ENCODE peak calls at places on chromosomes 3 and 15, in five cellular contexts. One of them, this sample, is unnamed.

GRCh38 chr3:13822042-13822441 is 57.8 kb downstream of the WNT7A start:
- DNase-seq in NCI-H1105 treated with DMSO at 0.1 percent for 48 hours: no peak
- DNase-seq in GM18507: no peak
- DNase-seq in ovary: no peak
- DNase-seq in EL: peak; percentile 59
- DNase-seq in this sample: no peak

GRCh38 chr3:126448141-126448892 is 27.4 kb downstream of the ZXDC start:
- DNase-seq in NCI-H1105 treated with DMSO at 0.1 percent for 48 hours: no peak
- DNase-seq in GM18507: no peak
- DNase-seq in ovary: no peak
- DNase-seq in EL: no peak
- DNase-seq in this sample: no peak

GRCh38 chr15:56339594-56339993 is 25.6 kb upstream of the TEX9 start:
- DNase-seq in NCI-H1105 treated with DMSO at 0.1 percent for 48 hours: no peak
- DNase-seq in GM18507: no peak
- DNase-seq in ovary: no peak
- DNase-seq in EL: peak; percentile 14
- DNase-seq in this sample: no peak

GRCh38 chr3:129621626-129622417 is 15.3 kb upstream of the PLXND1 start:
- DNase-seq in NCI-H1105 treated with DMSO at 0.1 percent for 48 hours: no peak
- DNase-seq in GM18507: no peak
- DNase-seq in ovary: peak; percentile 32
- DNase-seq in EL: no peak
- DNase-seq in this sample: no peak

GRCh38 chr3:170760174-170760526 is 109.8 kb downstream of the RPL22L1 start:
- DNase-seq in NCI-H1105 treated with DMSO at 0.1 percent for 48 hours: no peak
- DNase-seq in GM18507: no peak
- DNase-seq in ovary: no peak
- DNase-seq in EL: peak; percentile 24
- DNase-seq in this sample: no peak

GRCh38 chr3:140091143-140091542 is 156.2 kb downstream of the CLSTN2 start:
- DNase-seq in NCI-H1105 treated with DMSO at 0.1 percent for 48 hours: no peak
- DNase-seq in GM18507: no peak
- DNase-seq in ovary: no peak
- DNase-seq in EL: no peak
- DNase-seq in this sample: no peak

GRCh38 chr3:165532851-165533250 is 304.4 kb downstream of the BCHE start:
- DNase-seq in NCI-H1105 treated with DMSO at 0.1 percent for 48 hours: no peak
- DNase-seq in GM18507: no peak
- DNase-seq in ovary: no peak
- DNase-seq in EL: no peak
- DNase-seq in this sample: no peak

GRCh38 chr3:74639681-74640080 is 25.2 kb upstream of the CNTN3 start:
- DNase-seq in NCI-H1105 treated with DMSO at 0.1 percent for 48 hours: no peak
- DNase-seq in GM18507: no peak
- DNase-seq in ovary: no peak
- DNase-seq in EL: peak; percentile 37
- DNase-seq in this sample: no peak

GRCh38 chr3:151843275-151843674 is 29.4 kb downstream of the AADAC start:
- DNase-seq in NCI-H1105 treated with DMSO at 0.1 percent for 48 hours: no peak
- DNase-seq in GM18507: no peak
- DNase-seq in ovary: no peak
- DNase-seq in EL: no peak
- DNase-seq in this sample: no peak

GRCh38 chr15:67824900-67825879 is at the start of gene SKOR1:
- DNase-seq in NCI-H1105 treated with DMSO at 0.1 percent for 48 hours: peak; percentile 32
- DNase-seq in GM18507: no peak
- DNase-seq in ovary: no peak
- DNase-seq in EL: no peak
- DNase-seq in this sample: no peak

GRCh38 chr3:144104146-144104545 is 132.5 kb downstream of the DIPK2A start:
- DNase-seq in NCI-H1105 treated with DMSO at 0.1 percent for 48 hours: peak; percentile 100
- DNase-seq in GM18507: no peak
- DNase-seq in ovary: no peak
- DNase-seq in EL: no peak
- DNase-seq in this sample: no peak

GRCh38 chr3:195259564-195260285 is 11.2 kb downstream of the XXYLT1 start:
- DNase-seq in NCI-H1105 treated with DMSO at 0.1 percent for 48 hours: peak; percentile 92
- DNase-seq in GM18507: peak; percentile 96
- DNase-seq in ovary: peak; percentile 95
- DNase-seq in EL: peak; percentile 93
- DNase-seq in this sample: peak; percentile 97

GRCh38 chr3:104763007-104763406 is 603.7 kb upstream of the ALCAM start:
- DNase-seq in NCI-H1105 treated with DMSO at 0.1 percent for 48 hours: no peak
- DNase-seq in GM18507: no peak
- DNase-seq in ovary: no peak
- DNase-seq in EL: peak; percentile 72
- DNase-seq in this sample: no peak

GRCh38 chr15:25238716-25239470 is 199.9 kb downstream of the UBE3A start:
- DNase-seq in NCI-H1105 treated with DMSO at 0.1 percent for 48 hours: no peak
- DNase-seq in GM18507: no peak
- DNase-seq in ovary: no peak
- DNase-seq in EL: no peak
- DNase-seq in this sample: no peak

GRCh38 chr3:174376346-174376745 is 482.8 kb upstream of the NAALADL2 start:
- DNase-seq in NCI-H1105 treated with DMSO at 0.1 percent for 48 hours: no peak
- DNase-seq in GM18507: no peak
- DNase-seq in ovary: no peak
- DNase-seq in EL: peak; percentile 19
- DNase-seq in this sample: no peak

GRCh38 chr3:64405211-64405818 is 180.0 kb upstream of the PRICKLE2 start:
- DNase-seq in NCI-H1105 treated with DMSO at 0.1 percent for 48 hours: no peak
- DNase-seq in GM18507: no peak
- DNase-seq in ovary: no peak
- DNase-seq in EL: no peak
- DNase-seq in this sample: no peak

GRCh38 chr3:127275287-127275781 is 12.5 kb downstream of the PRR20G start:
- DNase-seq in NCI-H1105 treated with DMSO at 0.1 percent for 48 hours: no peak
- DNase-seq in GM18507: no peak
- DNase-seq in ovary: no peak
- DNase-seq in EL: peak; percentile 19
- DNase-seq in this sample: no peak

GRCh38 chr3:26807272-26807671 is 184.7 kb downstream of the LRRC3B start:
- DNase-seq in NCI-H1105 treated with DMSO at 0.1 percent for 48 hours: no peak
- DNase-seq in GM18507: no peak
- DNase-seq in ovary: no peak
- DNase-seq in EL: no peak
- DNase-seq in this sample: no peak